ENCODE peak calls at places on chromosomes 16 and 17, in nine cellular contexts. S is M059J, T is NCI-H1105, H is thoracic aorta, J is anterior cingulate cortex, M is RWPE1, I is H54, C is GM20000, X is mucosa of descending colon. E is an unnamed sample.

GRCh38 chr16:12211870-12212690 is 235.5 kb downstream of the SNX29 start:
- DNase-seq in M (no peak), T (no peak), I (no peak), H (no peak), S (no peak), J (no peak), X (no peak), C (no peak), E (no peak)

GRCh38 chr16:74268372-74268782 is 28.2 kb upstream of the PSMD7 start:
- DNase-seq in M (no peak), H (no peak), I (no peak), J (no peak), S (no peak), C (no peak), T (no peak), X (no peak), E (no peak)

GRCh38 chr16:22641030-22641671 is 130.5 kb downstream of the NPIPB5 start:
- DNase-seq in J (no peak), C (peak), M (peak), X (no peak), T (no peak), I (peak), S (peak), H (no peak), E (no peak)

GRCh38 chr17:68302066-68302564 is 10.8 kb downstream of the ARSG start:
- DNase-seq in J (no peak), I (no peak), T (no peak), H (no peak), S (no peak), M (no peak), C (no peak), X (no peak), E (peak)

GRCh38 chr17:15502315-15503112 is 35.1 kb upstream of the CDRT4 start:
- DNase-seq in C (peak), J (peak), I (peak), H (peak), X (peak), M (peak), T (no peak), S (peak), E (no peak)

GRCh38 chr16:29806641-29807425 is 504 bp downstream of the MAZ start:
- DNase-seq in J (no peak), I (peak), C (peak), T (peak), M (peak), X (peak), H (no peak), S (peak), E (peak)

GRCh38 chr17:10640475-10640874 is 16.6 kb downstream of the MYH3 start:
- DNase-seq in X (no peak), M (no peak), I (no peak), J (no peak), H (no peak), S (no peak), T (no peak), C (no peak), E (no peak)

GRCh38 chr17:74694081-74694480 is 18.6 kb downstream of the CD300LF start:
- DNase-seq in X (no peak), J (no peak), C (no peak), H (no peak), I (no peak), S (no peak), T (no peak), M (no peak), E (no peak)

GRCh38 chr17:79000396-79001189 is 9.0 kb downstream of the CANT1 start:
- DNase-seq in J (no peak), H (no peak), C (no peak), S (no peak), I (no peak), T (no peak), M (no peak), X (peak), E (peak)

GRCh38 chr16:49617710-49618330 is 238.1 kb downstream of the ZNF423 start:
- DNase-seq in C (no peak), I (no peak), X (no peak), S (no peak), J (no peak), H (no peak), T (no peak), M (no peak), E (no peak)

GRCh38 chr17:79937981-79938695 is 97.5 kb downstream of the TBC1D16 start:
- DNase-seq in H (no peak), J (no peak), I (no peak), X (peak), C (no peak), S (no peak), T (no peak), M (no peak), E (no peak)

GRCh38 chr16:64240586-64240985 is 881.3 kb downstream of the CDH11 start:
- DNase-seq in X (no peak), S (peak), J (no peak), T (no peak), I (no peak), C (no peak), H (no peak), M (no peak), E (no peak)